ENCODE peak calls at places on chromosomes 12 and 14, in six cellular contexts. U is GM13976; P is activated CD4-positive, CD25-positive, alpha-beta regulatory T cell; S is NCI-H2107; Y is kidney glomerular epithelial cell; A is midbrain. F is an unnamed sample.

GRCh38 chr14:101071493-101071891 is 168.0 kb upstream of the RTL1 start:
- DNase-seq in U (no peak), P (no peak), S (no peak), Y (no peak), A (no peak), F (no peak)

GRCh38 chr12:24600996-24601395 is 347.9 kb downstream of the BCAT1 start:
- DNase-seq in U (no peak), P (no peak), S (no peak), Y (peak), A (no peak), F (no peak)

GRCh38 chr14:32370720-32371119 is 41.6 kb downstream of the AKAP6 start:
- DNase-seq in U (no peak), P (no peak), S (no peak), Y (peak), A (no peak), F (no peak)

GRCh38 chr12:98440165-98440581 is 75.2 kb upstream of the TMPO start:
- DNase-seq in U (no peak), P (no peak), S (no peak), Y (peak), A (peak), F (no peak)

GRCh38 chr12:109770104-109770860 is 56.7 kb downstream of the FAM222A start:
- DNase-seq in U (no peak), P (no peak), S (no peak), Y (no peak), A (peak), F (no peak)

GRCh38 chr14:68395585-68395984 is 397.3 kb downstream of the ZFP36L1 start:
- DNase-seq in U (no peak), P (no peak), S (no peak), Y (no peak), A (no peak), F (no peak)

GRCh38 chr12:107670999-107671643 is 14.5 kb upstream of the PWP1 start:
- DNase-seq in U (peak), P (no peak), S (no peak), Y (no peak), A (no peak), F (no peak)

GRCh38 chr14:22772725-22773124 is 6.2 kb downstream of the OXA1L start:
- DNase-seq in U (no peak), P (no peak), S (no peak), Y (no peak), A (no peak), F (no peak)

GRCh38 chr14:36950812-36951211 is 221.6 kb downstream of the SLC25A21 start:
- DNase-seq in U (no peak), P (no peak), S (no peak), Y (no peak), A (no peak), F (no peak)

GRCh38 chr12:32897688-32898573 is 1.4 kb upstream of the PKP2 start:
- DNase-seq in U (no peak), P (no peak), S (no peak), Y (no peak), A (no peak), F (no peak)

GRCh38 chr12:42893802-42894201 is 304.3 kb upstream of the PRICKLE1 start:
- DNase-seq in U (no peak), P (no peak), S (no peak), Y (no peak), A (no peak), F (no peak)

GRCh38 chr14:35898217-35898775 is 72.2 kb downstream of the BRMS1L start:
- DNase-seq in U (no peak), P (no peak), S (no peak), Y (no peak), A (peak), F (no peak)